ENCODE peak calls at places on chromosomes 6 and 20, in ten cellular contexts. R, D, N, Z, P, W, A, I, B and S are unnamed samples.

GRCh38 chr6:57432162-57432561 is 114.7 kb downstream of the PRIM2 start:
- DNase-seq in N (no peak), R (no peak), I (no peak), A (no peak), D (no peak), Z (no peak), B (no peak), P (no peak), W (no peak), S (peak; percentile 44)

GRCh38 chr6:25558155-25558817 is 93.7 kb upstream of the SCGN start:
- DNase-seq in N (no peak), I (no peak), D (no peak), W (no peak), P (no peak), Z (peak; percentile 12), A (no peak), B (no peak), R (no peak), S (no peak)

GRCh38 chr6:54681987-54682386 is 164.6 kb upstream of the FAM83B start:
- DNase-seq in D (peak; percentile 15), R (no peak), B (no peak), I (no peak), Z (no peak), P (no peak), W (no peak), N (no peak), A (no peak), S (peak; percentile 18)

GRCh38 chr20:14582855-14583254 is 245.4 kb upstream of the FLRT3 start:
- DNase-seq in W (no peak), I (no peak), B (no peak), N (no peak), D (no peak), P (no peak), R (no peak), A (no peak), Z (no peak), S (no peak)

GRCh38 chr6:126720326-126720725 is 380.4 kb downstream of the CENPW start:
- DNase-seq in Z (no peak), W (no peak), P (no peak), R (no peak), B (no peak), N (no peak), I (no peak), D (no peak), A (no peak), S (no peak)

GRCh38 chr6:34055223-34055933 is 90.5 kb downstream of the GRM4 start:
- DNase-seq in I (no peak), D (peak; percentile 35), N (peak; percentile 65), W (peak; percentile 61), Z (peak; percentile 85), P (no peak), B (peak; percentile 30), R (peak; percentile 37), A (peak; percentile 82), S (peak; percentile 8)

GRCh38 chr6:52788478-52788877 is 15.1 kb downstream of the GSTA1 start:
- DNase-seq in R (no peak), N (no peak), I (no peak), B (no peak), Z (no peak), P (no peak), D (no peak), W (no peak), A (no peak), S (no peak)

GRCh38 chr20:33969563-33969962 is 24.1 kb upstream of the RALY start:
- DNase-seq in P (no peak), Z (no peak), A (no peak), N (no peak), W (no peak), D (no peak), I (no peak), B (no peak), R (no peak), S (no peak)

GRCh38 chr20:53866787-53867740 is 203.3 kb downstream of the BCAS1 start:
- DNase-seq in B (no peak), P (no peak), D (no peak), N (peak; percentile 50), A (no peak), Z (peak; percentile 71), W (no peak), R (no peak), I (peak; percentile 86), S (no peak)

GRCh38 chr6:158185729-158186456 is 17.7 kb downstream of the GTF2H5 start:
- DNase-seq in N (no peak), Z (no peak), I (no peak), W (no peak), P (no peak), R (no peak), D (no peak), A (no peak), B (no peak), S (no peak)

GRCh38 chr6:44028767-44029166 is 98.5 kb downstream of the MRPL14 start:
- DNase-seq in I (no peak), Z (no peak), B (no peak), D (no peak), N (no peak), P (no peak), W (no peak), R (no peak), A (peak; percentile 72), S (no peak)

GRCh38 chr20:15835811-15836210 is 737.4 kb downstream of the KIF16B start:
- DNase-seq in A (no peak), D (no peak), Z (no peak), W (no peak), R (no peak), P (no peak), N (no peak), I (no peak), B (no peak), S (no peak)

GRCh38 chr6:80003841-80004198 is 629 bp upstream of the TTK start:
- DNase-seq in N (no peak), Z (no peak), I (no peak), P (peak; percentile 46), B (peak; percentile 13), R (peak; percentile 73), A (peak; percentile 61), W (peak; percentile 48), D (no peak), S (no peak)

GRCh38 chr6:109508166-109508860 is 25.3 kb upstream of the ZBTB24 start:
- DNase-seq in I (no peak), R (no peak), D (no peak), N (no peak), Z (no peak), B (no peak), A (no peak), W (no peak), P (no peak), S (no peak)

GRCh38 chr6:138455746-138456392 is 43.4 kb downstream of the NHSL1 start:
- DNase-seq in D (no peak), A (no peak), N (peak; percentile 81), W (no peak), I (peak; percentile 77), Z (no peak), P (no peak), R (peak; percentile 42), B (no peak), S (no peak)

GRCh38 chr6:140203611-140204553 is 829.4 kb upstream of the CITED2 start:
- DNase-seq in Z (no peak), B (no peak), I (no peak), A (no peak), P (no peak), W (no peak), R (no peak), D (no peak), N (no peak), S (peak; percentile 21)
- H3K27ac ChIP-seq in Z (no peak overlapping the region), B (no peak overlapping the region), I (no peak overlapping the region), A (no peak overlapping the region), P (no peak overlapping the region), W (peak overlapping the region; percentile 19), R (no peak overlapping the region), D (no peak overlapping the region), N (no peak overlapping the region), S (no peak overlapping the region)

DNA sequence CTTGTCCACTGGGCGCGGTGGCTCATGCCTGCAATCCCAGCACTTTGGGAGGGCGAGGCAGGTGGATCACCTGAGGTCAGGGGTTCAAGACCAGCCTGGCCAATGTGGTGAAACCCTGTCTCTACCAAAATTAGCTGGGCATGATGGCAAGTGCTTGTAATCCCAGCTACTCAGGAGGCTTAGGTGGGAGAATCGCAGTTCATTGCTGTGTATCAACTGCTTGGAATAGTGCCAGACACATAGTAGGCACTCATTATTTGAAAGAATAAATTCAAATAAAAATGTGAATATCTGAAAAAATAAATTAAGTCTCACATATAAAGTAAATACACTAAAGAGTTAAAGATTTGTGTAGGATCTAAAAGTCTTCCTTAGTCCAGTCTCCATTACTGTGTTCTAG is 1.9 kb downstream of the PAK1IP1 start:
- DNase-seq in B (no peak), W (no peak), Z (no peak), P (no peak), N (no peak), D (no peak), A (no peak), I (no peak), R (no peak), S (no peak)
- H3K4me3 ChIP-seq in B (no peak overlapping the region), W (no peak overlapping the region), Z (no peak overlapping the region), P (no peak overlapping the region), N (no peak overlapping the region), D (no peak overlapping the region), A (no peak overlapping the region), I (peak overlapping the region; percentile 73), R (no peak overlapping the region), S (no peak overlapping the region)

DNA sequence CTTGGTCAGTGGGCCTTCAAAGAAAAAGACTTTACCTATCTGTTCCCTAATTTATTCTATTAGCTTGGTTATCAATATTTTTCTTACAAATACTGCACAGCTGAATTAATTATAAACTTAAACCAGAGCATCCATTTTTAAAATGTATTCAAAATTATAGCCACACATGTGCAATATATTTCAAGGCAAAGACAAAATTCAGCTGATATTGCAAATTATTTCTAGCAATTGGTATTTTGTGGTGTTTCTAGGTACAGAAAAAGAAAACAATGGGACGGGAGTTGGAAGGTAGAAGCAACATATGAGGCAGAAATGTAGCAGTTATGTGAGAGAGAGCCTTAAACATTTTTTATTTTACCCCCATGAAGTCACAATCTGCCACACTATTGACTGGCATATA is 64.9 kb downstream of the MAP3K7 start:
- DNase-seq in W (no peak), B (no peak), P (no peak), R (no peak), N (no peak), A (no peak), Z (no peak), D (no peak), I (no peak), S (no peak)
- H3K27me3 ChIP-seq in W (no peaks in the 10 kb centered on the region), B (no peaks in the 10 kb centered on the region), P (no peaks in the 10 kb centered on the region), R (no peaks in the 10 kb centered on the region), N (no peaks in the 10 kb centered on the region), A (no peaks in the 10 kb centered on the region), Z (no peaks in the 10 kb centered on the region), D (no peaks in the 10 kb centered on the region), I (no peaks in the 10 kb centered on the region), S (no peaks in the 10 kb centered on the region)

DNA sequence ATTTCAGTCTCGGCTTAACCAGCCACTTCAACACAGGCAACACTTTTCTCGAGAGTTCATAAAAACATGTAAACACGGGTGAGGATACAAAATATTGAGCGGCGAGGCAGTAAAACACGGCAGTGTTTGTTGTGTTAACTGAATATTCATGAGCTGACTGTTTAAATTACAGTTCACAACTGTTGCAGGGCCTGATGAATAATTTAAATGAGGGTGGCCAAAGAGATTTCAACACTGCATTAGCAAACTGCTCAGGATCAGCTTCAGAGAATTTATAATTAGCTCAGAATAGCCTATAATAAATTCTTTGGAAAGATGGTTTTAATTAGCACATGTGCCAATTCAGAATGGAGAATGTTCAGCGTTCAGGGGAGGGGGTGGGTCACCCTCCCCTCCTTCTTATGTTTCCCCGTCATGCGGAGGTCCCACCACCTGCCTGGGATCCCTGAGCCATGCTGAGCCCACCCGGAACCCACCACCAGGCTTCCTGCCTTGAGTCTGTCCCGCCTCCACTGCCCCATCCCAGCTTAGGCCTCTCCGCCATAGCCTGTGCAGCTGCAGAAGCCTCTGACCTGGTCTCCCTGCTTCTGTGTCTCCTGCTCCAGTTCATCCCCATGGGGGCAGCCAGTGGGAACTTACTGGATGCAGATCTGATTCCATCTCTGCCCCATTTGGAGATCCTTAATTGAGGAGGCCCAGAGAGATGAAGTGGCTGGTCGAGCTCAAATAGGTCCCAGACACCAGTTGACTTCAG is 112.5 kb downstream of the TOX2 start:
- DNase-seq in D (no peak), Z (no peak), I (no peak), A (no peak), W (no peak), B (no peak), R (no peak), N (no peak), P (no peak), S (no peak)
- H3K27ac ChIP-seq in D (no peak overlapping the region), Z (no peak overlapping the region), I (no peak overlapping the region), A (no peak overlapping the region), W (no peak overlapping the region), B (no peak overlapping the region), R (no peak overlapping the region), N (no peak overlapping the region), P (no peak overlapping the region), S (no peak overlapping the region)